ENCODE peak calls at places on chromosomes 1 and 21, in eight cellular contexts. O, C, R, N, J, G, H and W are unnamed samples. For H3K4me1, the result is how much of the 10 kb centered on the place peaks cover.

GRCh38 chr1:182599339-182599738 is 4.8 kb downstream of the RGS16 start:
- DNase-seq in G (no peak), J (no peak), O (peak), H (no peak), R (peak), N (no peak), C (no peak), W (no peak)

GRCh38 chr1:160189649-160190625 is at the start of gene CASQ1:
- DNase-seq in R (no peak), J (no peak), C (no peak), H (peak), N (no peak), G (no peak), O (no peak), W (no peak)

GRCh38 chr1:20443703-20444587 is 42.1 kb downstream of the CAMK2N1 start:
- DNase-seq in J (no peak), G (no peak), R (no peak), N (no peak), H (no peak), O (peak), C (peak), W (no peak)

GRCh38 chr1:225737179-225737578 is 40.4 kb upstream of the SRP9 start:
- DNase-seq in C (no peak), O (no peak), G (no peak), R (no peak), H (no peak), N (no peak), J (no peak), W (peak)

GRCh38 chr1:154431586-154432373 is 26.6 kb downstream of the IL6R start:
- DNase-seq in R (no peak), G (no peak), J (no peak), O (no peak), N (no peak), C (no peak), H (no peak), W (no peak)

GRCh38 chr1:109040627-109041613 is 982 bp downstream of the WDR47 start:
- DNase-seq in R (no peak), O (peak), H (no peak), J (no peak), G (no peak), N (no peak), C (peak), W (peak)

GRCh38 chr1:95012389-95012788 is 60.4 kb downstream of the ALG14 start:
- DNase-seq in C (no peak), O (no peak), H (no peak), R (no peak), G (no peak), J (no peak), N (no peak), W (no peak)

GRCh38 chr1:157157481-157158190 is 19.4 kb upstream of the ETV3 start:
- DNase-seq in C (no peak), N (no peak), G (no peak), O (no peak), R (no peak), J (no peak), H (no peak), W (no peak)

GRCh38 chr1:192844360-192844759 is 35.5 kb downstream of the RGS2 start:
- DNase-seq in G (no peak), J (no peak), R (no peak), N (no peak), C (no peak), H (no peak), O (no peak), W (no peak)

GRCh38 chr1:61337981-61338848 is 255.9 kb downstream of the NFIA start:
- DNase-seq in N (no peak), O (peak), J (peak), R (peak), C (peak), G (no peak), H (peak), W (peak)

DNA sequence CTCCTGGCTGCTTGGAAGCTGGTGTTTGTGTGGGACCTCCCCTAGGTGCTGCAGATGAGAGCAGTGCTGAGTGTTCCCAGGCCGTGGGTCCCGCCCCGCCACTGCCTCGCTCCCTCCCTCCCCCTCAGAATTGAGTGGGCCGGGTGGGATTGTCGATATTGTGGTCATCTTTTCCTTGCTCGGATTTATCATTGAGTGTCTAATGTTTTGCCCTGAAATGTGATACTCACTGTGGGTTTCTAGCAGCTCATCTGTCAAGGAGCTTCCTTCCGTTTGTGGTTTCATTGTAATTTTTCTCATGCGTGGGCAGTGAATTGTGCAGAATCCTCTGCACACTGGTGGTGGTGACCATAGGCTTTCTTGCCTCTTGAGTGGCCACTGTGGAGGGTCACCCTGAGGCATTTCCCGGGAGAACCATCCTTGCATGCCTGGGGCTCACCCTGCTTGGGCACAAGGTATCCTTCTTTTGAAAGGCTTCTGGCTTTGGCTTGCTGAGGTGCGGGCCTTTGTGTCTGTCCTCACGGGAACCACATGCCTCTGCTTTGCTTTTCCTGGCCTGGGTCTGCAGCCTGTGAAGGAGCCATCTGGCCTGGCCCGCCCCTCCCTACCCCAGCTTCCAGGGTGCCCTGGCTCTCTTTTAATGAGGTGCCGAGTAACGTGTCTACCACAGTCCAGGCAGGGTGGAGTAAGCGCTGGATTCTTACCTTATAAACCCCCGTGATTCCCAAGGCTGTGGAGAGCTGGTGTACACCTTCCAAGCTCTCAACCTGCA is 25.6 kb downstream of the SLX9 start:
- DNase-seq in R (no peak), C (no peak), O (no peak), N (no peak), J (no peak), H (no peak), G (no peak), W (no peak)
- H3K4me3 ChIP-seq in R (no peak), C (no peak), O (no peak), N (no peak), J (no peak), H (no peak), G (peak), W (no peak)

DNA sequence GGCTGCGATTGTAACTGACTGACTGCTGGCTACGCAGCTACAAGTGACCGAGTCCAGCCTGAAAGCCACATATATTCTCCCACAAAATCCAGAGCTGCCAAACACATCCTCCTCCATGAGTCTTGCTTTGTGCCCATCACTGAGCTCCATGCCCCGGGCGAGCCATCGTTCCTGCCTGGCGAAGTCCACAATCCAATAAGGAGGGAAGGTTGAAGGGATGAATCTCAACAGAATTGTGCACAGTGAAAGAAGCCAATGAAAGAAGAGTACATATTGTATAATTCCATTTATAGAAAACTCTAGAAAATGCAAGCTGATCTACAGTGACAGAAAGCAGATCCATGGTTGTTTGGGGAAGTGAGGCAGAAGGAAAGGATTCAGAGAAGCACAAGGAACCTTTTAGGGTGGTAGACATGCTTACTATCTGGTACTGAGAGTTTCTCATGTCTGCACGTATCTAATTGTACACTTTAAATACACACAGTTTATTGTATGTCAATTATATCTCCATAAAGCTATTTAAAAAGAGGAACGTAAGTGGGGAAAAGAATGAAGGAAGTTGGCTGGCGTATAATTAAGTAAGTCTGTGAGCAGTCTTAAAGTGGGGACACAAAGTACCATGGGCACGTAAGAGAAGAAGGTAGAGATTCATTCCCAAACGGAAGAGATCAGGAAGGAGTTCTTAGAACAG is 115.9 kb upstream of the JUN start:
- DNase-seq in N (no peak), R (no peak), O (no peak), C (no peak), G (no peak), J (no peak), H (no peak), W (peak)
- H3K4me1 ChIP-seq in N (under half), R (under half), O (under half), C (under half), G (under half), J (under half), H (under half), W (under half)

DNA sequence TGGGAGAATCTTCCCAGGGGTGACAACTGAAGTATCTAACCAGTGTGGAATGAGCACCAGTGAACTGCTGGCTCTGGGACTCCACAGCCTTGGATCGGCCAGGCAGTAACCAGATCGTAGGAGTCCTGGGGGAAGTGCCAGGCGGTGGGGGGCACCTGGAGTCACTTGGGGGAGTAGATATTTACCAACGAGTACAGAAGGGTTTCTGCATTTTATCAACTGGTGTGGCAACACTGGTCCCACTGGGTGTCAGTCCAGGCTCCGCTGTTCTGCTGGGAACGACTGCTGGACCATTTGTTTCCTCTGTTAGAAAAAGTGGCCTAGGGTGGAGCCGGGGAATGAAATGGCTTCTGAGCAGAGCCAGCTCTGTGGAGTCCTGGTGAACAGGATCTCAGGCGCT is 14.4 kb downstream of the HEYL start:
- DNase-seq in N (no peak), J (no peak), O (no peak), R (no peak), H (no peak), G (no peak), C (no peak), W (no peak)
- H3K4me3 ChIP-seq in N (no peak), J (no peak), O (no peak), R (no peak), H (no peak), G (no peak), C (no peak), W (no peak)

GRCh38 chr1:199453731-199454130 is 573.8 kb upstream of the NR5A2 start:
- DNase-seq in O (no peak), H (no peak), R (no peak), G (no peak), N (no peak), C (no peak), J (no peak), W (no peak)
- H3K4me1 ChIP-seq in O (under half), H (under half), R (under half), G (under half), N (under half), C (under half), J (under half), W (under half)

DNA sequence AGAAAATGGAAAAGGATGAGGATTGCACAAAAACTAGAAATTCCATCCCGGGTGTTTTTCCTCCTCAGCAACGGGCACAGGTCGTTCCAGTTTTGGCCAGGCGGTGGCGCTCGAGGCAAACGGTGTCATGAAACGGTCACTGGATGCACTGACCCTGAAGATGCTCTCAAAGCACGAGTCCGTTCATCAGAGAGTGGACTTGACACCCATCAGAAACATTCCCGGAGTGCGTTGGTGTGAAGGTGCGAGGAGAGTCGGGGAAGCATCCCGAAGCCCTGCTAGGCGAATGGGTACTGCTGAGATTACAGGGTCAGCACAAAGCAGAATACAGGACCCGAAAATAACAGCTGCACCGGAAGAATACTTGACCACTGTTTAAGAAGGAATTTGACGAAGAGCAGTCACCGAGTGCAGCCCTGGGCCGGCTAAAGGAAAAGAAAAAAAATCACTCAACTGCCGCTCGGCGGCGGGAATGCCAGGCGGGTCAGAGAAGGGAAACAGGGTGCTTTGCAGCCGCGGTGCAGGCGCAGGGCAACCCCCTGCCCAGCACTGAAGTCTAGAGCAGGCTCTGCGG is 71.7 kb upstream of the ETS2 start:
- DNase-seq in H (peak), C (peak), J (peak), G (peak), N (peak), O (peak), R (peak), W (peak)
- H3K4me3 ChIP-seq in H (no peak), C (peak), J (peak), G (peak), N (peak), O (peak), R (peak), W (peak)

GRCh38 chr21:42849759-42850412 is 29.5 kb downstream of the WDR4 start:
- DNase-seq in H (no peak), O (no peak), G (no peak), J (no peak), R (no peak), N (no peak), C (no peak), W (no peak)
- H3K4me1 ChIP-seq in H (under half), O (under half), G (under half), J (under half), R (under half), N (under half), C (under half), W (under half)

GRCh38 chr1:67752306-67752705 is 67.3 kb downstream of the GADD45A start:
- DNase-seq in J (no peak), C (no peak), G (no peak), O (no peak), N (no peak), R (no peak), H (no peak), W (no peak)

GRCh38 chr1:67748630-67749029 is 63.6 kb downstream of the GADD45A start:
- DNase-seq in C (no peak), N (peak), G (no peak), H (no peak), J (no peak), O (no peak), R (no peak), W (peak)

GRCh38 chr1:67749263-67749843 is 64.4 kb downstream of the GADD45A start:
- DNase-seq in O (peak), C (no peak), J (no peak), R (no peak), N (no peak), G (no peak), H (no peak), W (peak)

GRCh38 chr1:67749844-67750689 is 65.1 kb downstream of the GADD45A start:
- DNase-seq in R (no peak), J (no peak), N (no peak), G (no peak), O (peak), C (no peak), H (peak), W (no peak)

GRCh38 chr1:67750690-67751052 is 65.7 kb downstream of the GADD45A start:
- DNase-seq in N (no peak), R (no peak), H (no peak), G (no peak), J (no peak), C (no peak), O (no peak), W (no peak)
- H3K4me3 ChIP-seq in N (no peak), R (no peak), H (no peak), G (no peak), J (no peak), C (no peak), O (no peak), W (no peak)